ENCODE peak calls at places on chromosomes 13 and 19, in ten cellular contexts. H is SW480; U is activated CD4-positive, CD25-positive, alpha-beta regulatory T cell treated with anti-CD3 and anti-CD28 coated beads, Interleukin-2, amount 50 U/mL, for 72 hours; I is globus pallidus; Y is lower lobe of right lung; Z is astrocyte of the hippocampus; E is mammary epithelial cell; S is Daoy; M is caudate nucleus; P is Right ventricle myocardium superior. O is an unnamed sample.

GRCh38 chr19:47269596-47269995 is 5.1 kb upstream of the INAFM1 start:
- DNase-seq in Z (no peak), U (no peak), Y (no peak), H (no peak), P (no peak), I (no peak), E (no peak), M (no peak), S (no peak), O (no peak)

GRCh38 chr19:18491995-18492953 is 29.6 kb downstream of the ELL start:
- DNase-seq in P (no peak), M (no peak), I (no peak), H (no peak), Z (no peak), Y (no peak), S (no peak), U (no peak), E (no peak), O (no peak)

GRCh38 chr13:44865722-44866484 is 123.4 kb downstream of the NUFIP1 start:
- DNase-seq in H (no peak), Y (no peak), P (no peak), U (no peak), M (no peak), S (no peak), I (no peak), E (no peak), Z (no peak), O (no peak)

GRCh38 chr19:709196-709964 is 645 bp downstream of the PALM start:
- DNase-seq in H (no peak), Y (no peak), I (no peak), U (no peak), E (no peak), S (no peak), Z (peak), M (no peak), P (no peak), O (no peak)

GRCh38 chr13:110017379-110017778 is 231.0 kb upstream of the IRS2 start:
- DNase-seq in H (peak), S (peak), E (peak), M (no peak), U (no peak), Z (peak), Y (no peak), P (no peak), I (no peak), O (peak)

GRCh38 chr19:28509079-28509895 is 703.7 kb downstream of the UQCRFS1 start:
- DNase-seq in S (no peak), E (no peak), Y (no peak), M (no peak), U (no peak), P (no peak), H (no peak), Z (no peak), I (no peak), O (no peak)

GRCh38 chr19:15195987-15196682 is 4.7 kb downstream of the NOTCH3 start:
- DNase-seq in Y (peak), U (no peak), I (no peak), E (peak), H (peak), M (no peak), P (no peak), S (peak), Z (peak), O (no peak)

GRCh38 chr19:15622991-15623390 is 8.0 kb downstream of the CYP4F8 start:
- DNase-seq in H (no peak), Y (no peak), S (no peak), U (no peak), E (no peak), I (no peak), M (no peak), P (no peak), Z (no peak), O (no peak)

GRCh38 chr19:35901055-35901644 is 810 bp upstream of the NFKBID start:
- DNase-seq in H (peak), U (no peak), S (peak), Z (peak), Y (no peak), P (no peak), E (no peak), I (no peak), M (no peak), O (no peak)

GRCh38 chr19:17149393-17150135 is 65.6 kb upstream of the USE1 start:
- DNase-seq in S (no peak), U (no peak), H (no peak), P (peak), M (no peak), E (no peak), Z (no peak), Y (no peak), I (no peak), O (no peak)

GRCh38 chr13:102626928-102627327 is 30.1 kb downstream of the TPP2 start:
- DNase-seq in E (no peak), H (no peak), P (no peak), U (no peak), Y (no peak), Z (no peak), I (no peak), M (no peak), S (no peak), O (no peak)

GRCh38 chr19:58476498-58477015 is 405 bp downstream of the ZNF446 start:
- DNase-seq in Y (no peak), U (no peak), M (no peak), P (no peak), S (no peak), Z (no peak), I (no peak), H (peak), E (no peak), O (no peak)

GRCh38 chr13:42136518-42136917 is 88.1 kb downstream of the DGKH start:
- DNase-seq in S (no peak), U (no peak), E (no peak), P (no peak), I (no peak), H (no peak), Z (no peak), Y (no peak), M (no peak), O (no peak)

GRCh38 chr13:28753208-28753892 is 34.6 kb upstream of the SLC46A3 start:
- DNase-seq in P (peak), E (peak), U (no peak), I (no peak), S (peak), Z (peak), H (peak), M (no peak), Y (peak), O (peak)

GRCh38 chr13:104057851-104058250 is 991.6 kb upstream of the SLC10A2 start:
- DNase-seq in Y (no peak), U (no peak), I (no peak), M (no peak), S (no peak), H (no peak), E (no peak), P (no peak), Z (no peak), O (no peak)

GRCh38 chr13:49454388-49455015 is 10.4 kb downstream of the SETDB2 start:
- DNase-seq in M (no peak), Y (no peak), U (no peak), S (no peak), Z (peak), H (no peak), P (no peak), I (no peak), E (no peak), O (no peak)

GRCh38 chr19:48741222-48741999 is 1.0 kb upstream of the RASIP1 start:
- DNase-seq in I (no peak), H (peak), Y (no peak), Z (no peak), P (peak), M (no peak), U (peak), S (peak), E (no peak), O (peak)

GRCh38 chr13:94708031-94708571 is 4.2 kb downstream of the SOX21 start:
- DNase-seq in U (no peak), M (no peak), E (no peak), Z (peak), P (no peak), Y (no peak), I (peak), S (peak), H (no peak), O (no peak)

O was measured in SK-MEL-5.